ENCODE peak calls at places on chromosomes 6 and 20, in four cellular contexts. One of them, this sample, is unnamed.

GRCh38 chr6:2124260-2124709 is 121.1 kb downstream of the GMDS start:
- DNase-seq in K562: no peak
- DNase-seq in GM12878: no peak
- DNase-seq in H1: no peak
- DNase-seq in this sample: no peak

GRCh38 chr20:33411136-33411690 is 9.9 kb upstream of the CDK5RAP1 start:
- DNase-seq in K562: no peak
- DNase-seq in H1: no peak
- DNase-seq in GM12878: no peak
- DNase-seq in this sample: no peak

GRCh38 chr6:159700970-159701369 is 7.9 kb upstream of the SOD2 start:
- DNase-seq in K562: no peak
- DNase-seq in GM12878: no peak
- DNase-seq in H1: no peak
- DNase-seq in this sample: no peak

GRCh38 chr20:19661717-19662637 is 96.1 kb upstream of the RIN2 start:
- DNase-seq in GM12878: no peak
- DNase-seq in H1: peak
- DNase-seq in K562: peak
- DNase-seq in this sample: peak

GRCh38 chr20:9228774-9229450 is 160.0 kb downstream of the PLCB4 start:
- DNase-seq in H1: no peak
- DNase-seq in K562: no peak
- DNase-seq in GM12878: no peak
- DNase-seq in this sample: no peak

GRCh38 chr6:44430322-44430721 is 42.8 kb downstream of the CDC5L start:
- DNase-seq in H1: no peak
- DNase-seq in K562: no peak
- DNase-seq in GM12878: no peak
- DNase-seq in this sample: no peak

GRCh38 chr6:21213492-21213891 is 380.1 kb upstream of the SOX4 start:
- DNase-seq in K562: no peak
- DNase-seq in GM12878: peak
- DNase-seq in H1: no peak
- DNase-seq in this sample: no peak

GRCh38 chr20:17499041-17499440 is 32.1 kb downstream of the BFSP1 start:
- DNase-seq in GM12878: no peak
- DNase-seq in K562: no peak
- DNase-seq in H1: no peak
- DNase-seq in this sample: no peak

GRCh38 chr20:4942336-4942735 is 59.0 kb downstream of the SLC23A2 start:
- DNase-seq in H1: no peak
- DNase-seq in K562: no peak
- DNase-seq in GM12878: no peak
- DNase-seq in this sample: no peak

GRCh38 chr20:46071573-46071972 is 18.2 kb downstream of the NCOA5 start:
- DNase-seq in H1: no peak
- DNase-seq in GM12878: no peak
- DNase-seq in K562: no peak
- DNase-seq in this sample: no peak

GRCh38 chr20:54668271-54669053 is 193.1 kb downstream of the DOK5 start:
- DNase-seq in H1: peak
- DNase-seq in K562: peak
- DNase-seq in GM12878: no peak
- DNase-seq in this sample: peak

GRCh38 chr20:7031222-7031621 is 263.7 kb downstream of the BMP2 start:
- DNase-seq in H1: no peak
- DNase-seq in GM12878: no peak
- DNase-seq in K562: no peak
- DNase-seq in this sample: peak
- TF ChIP-seq CBX5 in H1: no peak
- TF ChIP-seq CBX5 in GM12878: no peak
- TF ChIP-seq CBX5 in K562: no peak
- TF ChIP-seq CBX5 in this sample: no peak

GRCh38 chr20:23245553-23246128 is 105.0 kb upstream of the NXT1 start:
- DNase-seq in K562: peak
- DNase-seq in GM12878: peak
- DNase-seq in H1: peak
- DNase-seq in this sample: peak
- TF ChIP-seq CBX5 in K562: no peak
- TF ChIP-seq CBX5 in GM12878: no peak
- TF ChIP-seq CBX5 in H1: no peak
- TF ChIP-seq CBX5 in this sample: peak

DNA sequence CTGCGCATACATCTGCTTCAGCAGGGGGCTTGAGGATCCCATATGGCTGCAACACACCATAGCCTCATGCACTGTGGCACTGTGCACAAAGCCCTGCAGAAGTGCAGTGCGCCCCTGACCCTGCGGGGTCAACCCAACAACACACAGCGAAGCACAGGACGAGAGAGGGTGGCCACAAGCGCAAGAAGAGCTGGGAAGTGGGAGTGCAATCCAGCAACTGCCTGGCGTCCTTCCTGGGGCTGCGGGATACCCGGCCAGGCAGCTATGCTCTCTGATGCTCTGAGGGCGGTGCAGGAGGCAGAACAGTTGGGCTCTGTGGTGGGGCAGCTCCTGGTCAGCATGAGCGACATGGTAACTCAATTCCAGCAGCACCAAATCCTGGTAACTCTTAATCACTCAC is 5.6 kb upstream of the ACSS1 start:
- DNase-seq in H1: no peak
- DNase-seq in GM12878: no peak
- DNase-seq in K562: no peak
- DNase-seq in this sample: no peak
- TF ChIP-seq CBX5 in H1: no peak
- TF ChIP-seq CBX5 in GM12878: no peak
- TF ChIP-seq CBX5 in K562: no peak
- TF ChIP-seq CBX5 in this sample: no peak

DNA sequence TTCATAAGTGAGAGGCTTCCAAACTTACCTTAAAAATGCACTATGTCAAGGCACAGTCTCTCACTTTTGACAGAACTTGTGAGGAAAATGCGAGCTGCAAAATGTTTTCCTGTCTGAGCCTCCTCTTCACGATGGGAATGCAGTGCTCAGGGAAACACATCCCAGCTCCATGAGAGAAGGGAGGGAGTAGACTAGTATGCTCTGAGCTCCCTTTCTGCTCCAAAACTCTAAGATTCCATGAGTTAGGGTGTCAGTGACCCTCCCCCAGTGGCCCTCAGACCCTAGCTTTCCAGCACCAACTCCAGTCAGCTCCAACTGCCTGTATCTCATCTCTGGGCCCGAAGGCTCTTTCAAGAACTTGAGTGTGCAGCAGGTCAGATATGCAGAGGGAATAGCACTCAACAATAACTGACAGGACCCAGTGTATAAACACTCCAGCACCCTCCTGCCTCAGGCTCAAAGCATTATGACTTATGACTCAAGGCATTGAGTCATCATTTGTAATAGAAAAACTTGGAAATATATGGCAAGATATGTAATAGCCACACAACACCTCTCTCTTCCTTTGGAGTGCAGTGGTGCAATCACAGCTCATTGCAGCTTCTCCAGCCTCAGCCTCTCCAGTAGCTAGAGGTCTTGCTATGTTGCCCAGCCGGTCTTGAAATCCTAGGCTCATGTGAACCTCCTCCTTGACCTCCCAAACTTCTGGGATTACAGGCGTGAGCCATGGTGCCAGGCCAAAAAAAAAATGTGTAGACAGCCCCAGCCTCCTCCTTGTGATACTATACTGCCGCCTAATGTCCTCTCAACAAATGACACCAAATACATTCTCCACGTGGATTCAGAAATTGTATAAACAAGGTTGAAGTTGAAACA is 16.7 kb upstream of the ENTPD6 start:
- DNase-seq in H1: peak
- DNase-seq in GM12878: no peak
- DNase-seq in K562: peak
- DNase-seq in this sample: peak
- TF ChIP-seq CBX5 in H1: no peak
- TF ChIP-seq CBX5 in GM12878: no peak
- TF ChIP-seq CBX5 in K562: no peak
- TF ChIP-seq CBX5 in this sample: peak

This sample was measured in HepG2.